ENCODE peak calls at places on chromosomes 2 and 18, in eight cellular contexts. One of them, this sample, is unnamed.

GRCh38 chr2:42225573-42225972 is 56.4 kb downstream of the EML4 start:
- ATAC-seq in activated CD8-positive, alpha-beta T cell treated with anti-CD3 and anti-CD28 coated beads, Interleukin-2, amount 10 ng/mL, durations not matched to agents 7 days and 5 days: no peak
- ATAC-seq in activated naive CD4-positive, alpha-beta T cell treated with anti-CD3 and anti-CD28 coated beads, Interleukin-2, amount 50 U/mL, for 72 hours: no peak
- ATAC-seq in A549: no peak
- ATAC-seq in stimulated activated naive CD8-positive, alpha-beta T cell treated with anti-CD3 and anti-CD28 coated beads, Interleukin-15, Interleukin-2, amounts not matched to agents 100 U/mL and 50 U/mL, for 24 hours: no peak
- ATAC-seq in sciatic nerve: no peak
- ATAC-seq in Right ventricle myocardium superior: no peak
- ATAC-seq in Right ventricle myocardium inferior: no peak
- ATAC-seq in this sample: no peak

GRCh38 chr2:240250985-240251847 is 110.8 kb upstream of the OTOS start:
- ATAC-seq in Right ventricle myocardium inferior: peak
- ATAC-seq in activated naive CD4-positive, alpha-beta T cell treated with anti-CD3 and anti-CD28 coated beads, Interleukin-2, amount 50 U/mL, for 72 hours: peak
- ATAC-seq in sciatic nerve: peak
- ATAC-seq in A549: peak
- ATAC-seq in stimulated activated naive CD8-positive, alpha-beta T cell treated with anti-CD3 and anti-CD28 coated beads, Interleukin-15, Interleukin-2, amounts not matched to agents 100 U/mL and 50 U/mL, for 24 hours: peak
- ATAC-seq in Right ventricle myocardium superior: peak
- ATAC-seq in activated CD8-positive, alpha-beta T cell treated with anti-CD3 and anti-CD28 coated beads, Interleukin-2, amount 10 ng/mL, durations not matched to agents 7 days and 5 days: no peak
- ATAC-seq in this sample: no peak

GRCh38 chr2:12202702-12203101 is 456.3 kb downstream of the LPIN1 start:
- ATAC-seq in Right ventricle myocardium inferior: peak
- ATAC-seq in sciatic nerve: peak
- ATAC-seq in stimulated activated naive CD8-positive, alpha-beta T cell treated with anti-CD3 and anti-CD28 coated beads, Interleukin-15, Interleukin-2, amounts not matched to agents 100 U/mL and 50 U/mL, for 24 hours: no peak
- ATAC-seq in activated naive CD4-positive, alpha-beta T cell treated with anti-CD3 and anti-CD28 coated beads, Interleukin-2, amount 50 U/mL, for 72 hours: no peak
- ATAC-seq in Right ventricle myocardium superior: peak
- ATAC-seq in A549: no peak
- ATAC-seq in activated CD8-positive, alpha-beta T cell treated with anti-CD3 and anti-CD28 coated beads, Interleukin-2, amount 10 ng/mL, durations not matched to agents 7 days and 5 days: no peak
- ATAC-seq in this sample: no peak

GRCh38 chr2:218999881-219000568 is 6.8 kb upstream of the CRYBA2 start:
- ATAC-seq in Right ventricle myocardium inferior: no peak
- ATAC-seq in Right ventricle myocardium superior: no peak
- ATAC-seq in activated CD8-positive, alpha-beta T cell treated with anti-CD3 and anti-CD28 coated beads, Interleukin-2, amount 10 ng/mL, durations not matched to agents 7 days and 5 days: no peak
- ATAC-seq in stimulated activated naive CD8-positive, alpha-beta T cell treated with anti-CD3 and anti-CD28 coated beads, Interleukin-15, Interleukin-2, amounts not matched to agents 100 U/mL and 50 U/mL, for 24 hours: no peak
- ATAC-seq in A549: no peak
- ATAC-seq in activated naive CD4-positive, alpha-beta T cell treated with anti-CD3 and anti-CD28 coated beads, Interleukin-2, amount 50 U/mL, for 72 hours: no peak
- ATAC-seq in sciatic nerve: no peak
- ATAC-seq in this sample: no peak

GRCh38 chr18:8735274-8735673 is 29.9 kb downstream of the MTCL1 start:
- ATAC-seq in Right ventricle myocardium superior: no peak
- ATAC-seq in stimulated activated naive CD8-positive, alpha-beta T cell treated with anti-CD3 and anti-CD28 coated beads, Interleukin-15, Interleukin-2, amounts not matched to agents 100 U/mL and 50 U/mL, for 24 hours: no peak
- ATAC-seq in A549: no peak
- ATAC-seq in activated CD8-positive, alpha-beta T cell treated with anti-CD3 and anti-CD28 coated beads, Interleukin-2, amount 10 ng/mL, durations not matched to agents 7 days and 5 days: no peak
- ATAC-seq in Right ventricle myocardium inferior: no peak
- ATAC-seq in sciatic nerve: no peak
- ATAC-seq in activated naive CD4-positive, alpha-beta T cell treated with anti-CD3 and anti-CD28 coated beads, Interleukin-2, amount 50 U/mL, for 72 hours: no peak
- ATAC-seq in this sample: no peak

GRCh38 chr2:108367014-108367413 is 10.7 kb upstream of the SULT1C4 start:
- ATAC-seq in A549: no peak
- ATAC-seq in Right ventricle myocardium superior: no peak
- ATAC-seq in sciatic nerve: no peak
- ATAC-seq in activated CD8-positive, alpha-beta T cell treated with anti-CD3 and anti-CD28 coated beads, Interleukin-2, amount 10 ng/mL, durations not matched to agents 7 days and 5 days: no peak
- ATAC-seq in Right ventricle myocardium inferior: no peak
- ATAC-seq in activated naive CD4-positive, alpha-beta T cell treated with anti-CD3 and anti-CD28 coated beads, Interleukin-2, amount 50 U/mL, for 72 hours: no peak
- ATAC-seq in stimulated activated naive CD8-positive, alpha-beta T cell treated with anti-CD3 and anti-CD28 coated beads, Interleukin-15, Interleukin-2, amounts not matched to agents 100 U/mL and 50 U/mL, for 24 hours: no peak
- ATAC-seq in this sample: no peak

GRCh38 chr2:238658054-238658407 is 189.9 kb upstream of the TWIST2 start:
- ATAC-seq in activated CD8-positive, alpha-beta T cell treated with anti-CD3 and anti-CD28 coated beads, Interleukin-2, amount 10 ng/mL, durations not matched to agents 7 days and 5 days: no peak
- ATAC-seq in sciatic nerve: no peak
- ATAC-seq in A549: no peak
- ATAC-seq in Right ventricle myocardium superior: no peak
- ATAC-seq in Right ventricle myocardium inferior: no peak
- ATAC-seq in stimulated activated naive CD8-positive, alpha-beta T cell treated with anti-CD3 and anti-CD28 coated beads, Interleukin-15, Interleukin-2, amounts not matched to agents 100 U/mL and 50 U/mL, for 24 hours: no peak
- ATAC-seq in activated naive CD4-positive, alpha-beta T cell treated with anti-CD3 and anti-CD28 coated beads, Interleukin-2, amount 50 U/mL, for 72 hours: no peak
- ATAC-seq in this sample: no peak

GRCh38 chr2:36967236-36967876 is 1.0 kb upstream of the STRN start:
- ATAC-seq in stimulated activated naive CD8-positive, alpha-beta T cell treated with anti-CD3 and anti-CD28 coated beads, Interleukin-15, Interleukin-2, amounts not matched to agents 100 U/mL and 50 U/mL, for 24 hours: no peak
- ATAC-seq in A549: no peak
- ATAC-seq in Right ventricle myocardium superior: no peak
- ATAC-seq in sciatic nerve: no peak
- ATAC-seq in Right ventricle myocardium inferior: no peak
- ATAC-seq in activated naive CD4-positive, alpha-beta T cell treated with anti-CD3 and anti-CD28 coated beads, Interleukin-2, amount 50 U/mL, for 72 hours: no peak
- ATAC-seq in activated CD8-positive, alpha-beta T cell treated with anti-CD3 and anti-CD28 coated beads, Interleukin-2, amount 10 ng/mL, durations not matched to agents 7 days and 5 days: no peak
- ATAC-seq in this sample: no peak

GRCh38 chr2:128765822-128766221 is 447.2 kb upstream of the HS6ST1 start:
- ATAC-seq in activated CD8-positive, alpha-beta T cell treated with anti-CD3 and anti-CD28 coated beads, Interleukin-2, amount 10 ng/mL, durations not matched to agents 7 days and 5 days: no peak
- ATAC-seq in stimulated activated naive CD8-positive, alpha-beta T cell treated with anti-CD3 and anti-CD28 coated beads, Interleukin-15, Interleukin-2, amounts not matched to agents 100 U/mL and 50 U/mL, for 24 hours: no peak
- ATAC-seq in Right ventricle myocardium inferior: no peak
- ATAC-seq in A549: no peak
- ATAC-seq in Right ventricle myocardium superior: no peak
- ATAC-seq in activated naive CD4-positive, alpha-beta T cell treated with anti-CD3 and anti-CD28 coated beads, Interleukin-2, amount 50 U/mL, for 72 hours: no peak
- ATAC-seq in sciatic nerve: no peak
- ATAC-seq in this sample: no peak

GRCh38 chr2:151491496-151491895 is 81.8 kb downstream of the RIF1 start:
- ATAC-seq in activated naive CD4-positive, alpha-beta T cell treated with anti-CD3 and anti-CD28 coated beads, Interleukin-2, amount 50 U/mL, for 72 hours: no peak
- ATAC-seq in sciatic nerve: no peak
- ATAC-seq in Right ventricle myocardium inferior: no peak
- ATAC-seq in activated CD8-positive, alpha-beta T cell treated with anti-CD3 and anti-CD28 coated beads, Interleukin-2, amount 10 ng/mL, durations not matched to agents 7 days and 5 days: no peak
- ATAC-seq in A549: no peak
- ATAC-seq in Right ventricle myocardium superior: no peak
- ATAC-seq in stimulated activated naive CD8-positive, alpha-beta T cell treated with anti-CD3 and anti-CD28 coated beads, Interleukin-15, Interleukin-2, amounts not matched to agents 100 U/mL and 50 U/mL, for 24 hours: no peak
- ATAC-seq in this sample: no peak

GRCh38 chr18:76688724-76689472 is 133.5 kb upstream of the ZNF236 start:
- ATAC-seq in sciatic nerve: no peak
- ATAC-seq in A549: no peak
- ATAC-seq in activated CD8-positive, alpha-beta T cell treated with anti-CD3 and anti-CD28 coated beads, Interleukin-2, amount 10 ng/mL, durations not matched to agents 7 days and 5 days: no peak
- ATAC-seq in stimulated activated naive CD8-positive, alpha-beta T cell treated with anti-CD3 and anti-CD28 coated beads, Interleukin-15, Interleukin-2, amounts not matched to agents 100 U/mL and 50 U/mL, for 24 hours: no peak
- ATAC-seq in Right ventricle myocardium superior: no peak
- ATAC-seq in Right ventricle myocardium inferior: no peak
- ATAC-seq in activated naive CD4-positive, alpha-beta T cell treated with anti-CD3 and anti-CD28 coated beads, Interleukin-2, amount 50 U/mL, for 72 hours: no peak
- ATAC-seq in this sample: no peak

GRCh38 chr2:26782876-26783704 is 2.8 kb upstream of the CENPA start:
- ATAC-seq in activated CD8-positive, alpha-beta T cell treated with anti-CD3 and anti-CD28 coated beads, Interleukin-2, amount 10 ng/mL, durations not matched to agents 7 days and 5 days: no peak
- ATAC-seq in Right ventricle myocardium superior: no peak
- ATAC-seq in A549: no peak
- ATAC-seq in Right ventricle myocardium inferior: no peak
- ATAC-seq in stimulated activated naive CD8-positive, alpha-beta T cell treated with anti-CD3 and anti-CD28 coated beads, Interleukin-15, Interleukin-2, amounts not matched to agents 100 U/mL and 50 U/mL, for 24 hours: no peak
- ATAC-seq in sciatic nerve: no peak
- ATAC-seq in activated naive CD4-positive, alpha-beta T cell treated with anti-CD3 and anti-CD28 coated beads, Interleukin-2, amount 50 U/mL, for 72 hours: no peak
- ATAC-seq in this sample: no peak

GRCh38 chr2:128536925-128537620 is 218.4 kb upstream of the HS6ST1 start:
- ATAC-seq in activated CD8-positive, alpha-beta T cell treated with anti-CD3 and anti-CD28 coated beads, Interleukin-2, amount 10 ng/mL, durations not matched to agents 7 days and 5 days: no peak
- ATAC-seq in A549: peak
- ATAC-seq in Right ventricle myocardium inferior: no peak
- ATAC-seq in Right ventricle myocardium superior: no peak
- ATAC-seq in stimulated activated naive CD8-positive, alpha-beta T cell treated with anti-CD3 and anti-CD28 coated beads, Interleukin-15, Interleukin-2, amounts not matched to agents 100 U/mL and 50 U/mL, for 24 hours: peak
- ATAC-seq in activated naive CD4-positive, alpha-beta T cell treated with anti-CD3 and anti-CD28 coated beads, Interleukin-2, amount 50 U/mL, for 72 hours: peak
- ATAC-seq in sciatic nerve: no peak
- ATAC-seq in this sample: peak

This sample was measured in activated CD4-positive, CD25-positive, alpha-beta regulatory T cell treated with anti-CD3 and anti-CD28 coated beads, Interleukin-2, amount 50 U/mL, for 24 hours.